ENCODE peak calls at places on chromosomes 1 and 21, in seven cellular contexts. One of them, this sample, is unnamed.
A peak's percentile ranks its signal among the peaks of the same experiment; 100 is the strongest.

GRCh38 chr1:172928412-172928811 is 122.3 kb downstream of the TNFSF18 start:
- DNase-seq in right atrium auricular region: no peak
- DNase-seq in colonic mucosa: no peak
- DNase-seq in H9: no peak
- DNase-seq in kidney: no peak
- DNase-seq in ovary: no peak
- DNase-seq in cardiac muscle cell: no peak
- DNase-seq in this sample: peak; percentile 91

GRCh38 chr21:32249551-32250280 is 29.1 kb downstream of the MIS18A start:
- DNase-seq in ovary: no peak
- DNase-seq in right atrium auricular region: no peak
- DNase-seq in colonic mucosa: no peak
- DNase-seq in kidney: no peak
- DNase-seq in H9: no peak
- DNase-seq in cardiac muscle cell: no peak
- DNase-seq in this sample: no peak

GRCh38 chr1:8423134-8423701 is 105.3 kb downstream of the SLC45A1 start:
- DNase-seq in colonic mucosa: no peak
- DNase-seq in kidney: peak; percentile 85
- DNase-seq in right atrium auricular region: no peak
- DNase-seq in H9: no peak
- DNase-seq in cardiac muscle cell: no peak
- DNase-seq in ovary: peak; percentile 44
- DNase-seq in this sample: no peak

GRCh38 chr1:213051127-213051880 is at the start of gene RPS6KC1:
- DNase-seq in right atrium auricular region: peak; percentile 71
- DNase-seq in ovary: peak; percentile 77
- DNase-seq in kidney: peak; percentile 94
- DNase-seq in H9: peak; percentile 82
- DNase-seq in colonic mucosa: peak; percentile 87
- DNase-seq in cardiac muscle cell: peak; percentile 86
- DNase-seq in this sample: peak; percentile 46

GRCh38 chr1:202005958-202006357 is 4.4 kb upstream of the ELF3 start:
- DNase-seq in colonic mucosa: no peak
- DNase-seq in right atrium auricular region: no peak
- DNase-seq in ovary: no peak
- DNase-seq in H9: no peak
- DNase-seq in kidney: no peak
- DNase-seq in cardiac muscle cell: peak; percentile 32
- DNase-seq in this sample: no peak

GRCh38 chr1:107829083-107829771 is 135.8 kb downstream of the VAV3 start:
- DNase-seq in H9: no peak
- DNase-seq in cardiac muscle cell: peak; percentile 65
- DNase-seq in colonic mucosa: no peak
- DNase-seq in right atrium auricular region: no peak
- DNase-seq in kidney: no peak
- DNase-seq in ovary: no peak
- DNase-seq in this sample: no peak

GRCh38 chr21:42459583-42460215 is 36.3 kb downstream of the RSPH1 start:
- DNase-seq in right atrium auricular region: no peak
- DNase-seq in H9: no peak
- DNase-seq in cardiac muscle cell: no peak
- DNase-seq in ovary: no peak
- DNase-seq in kidney: no peak
- DNase-seq in colonic mucosa: no peak
- DNase-seq in this sample: no peak

GRCh38 chr1:84689514-84690396 is 506 bp downstream of the SSX2IP start:
- DNase-seq in H9: peak; percentile 53
- DNase-seq in ovary: peak; percentile 63
- DNase-seq in kidney: peak; percentile 87
- DNase-seq in colonic mucosa: peak; percentile 51
- DNase-seq in cardiac muscle cell: peak; percentile 59
- DNase-seq in right atrium auricular region: peak; percentile 62
- DNase-seq in this sample: peak; percentile 36

GRCh38 chr1:150826299-150826698 is 18.2 kb upstream of the CTSK start:
- DNase-seq in ovary: no peak
- DNase-seq in colonic mucosa: no peak
- DNase-seq in cardiac muscle cell: no peak
- DNase-seq in H9: no peak
- DNase-seq in right atrium auricular region: no peak
- DNase-seq in kidney: no peak
- DNase-seq in this sample: no peak

GRCh38 chr1:64223329-64224151 is 20.1 kb downstream of the UBE2U start:
- DNase-seq in right atrium auricular region: no peak
- DNase-seq in colonic mucosa: no peak
- DNase-seq in ovary: no peak
- DNase-seq in H9: no peak
- DNase-seq in kidney: no peak
- DNase-seq in cardiac muscle cell: peak; percentile 80
- DNase-seq in this sample: peak; percentile 85

GRCh38 chr1:203425668-203425999 is 50.0 kb upstream of the PRELP start:
- DNase-seq in cardiac muscle cell: no peak
- DNase-seq in H9: no peak
- DNase-seq in colonic mucosa: no peak
- DNase-seq in kidney: no peak
- DNase-seq in ovary: no peak
- DNase-seq in right atrium auricular region: no peak
- DNase-seq in this sample: peak; percentile 31

GRCh38 chr1:203427451-203427850 is 48.2 kb upstream of the PRELP start:
- DNase-seq in cardiac muscle cell: no peak
- DNase-seq in colonic mucosa: no peak
- DNase-seq in H9: no peak
- DNase-seq in ovary: no peak
- DNase-seq in kidney: no peak
- DNase-seq in right atrium auricular region: no peak
- DNase-seq in this sample: no peak

GRCh38 chr1:203426870-203427269 is 48.7 kb upstream of the PRELP start:
- DNase-seq in colonic mucosa: peak; percentile 81
- DNase-seq in right atrium auricular region: no peak
- DNase-seq in ovary: no peak
- DNase-seq in kidney: no peak
- DNase-seq in H9: no peak
- DNase-seq in cardiac muscle cell: no peak
- DNase-seq in this sample: no peak

GRCh38 chr1:203426349-203426748 is 49.3 kb upstream of the PRELP start:
- DNase-seq in ovary: no peak
- DNase-seq in cardiac muscle cell: no peak
- DNase-seq in kidney: no peak
- DNase-seq in right atrium auricular region: no peak
- DNase-seq in H9: no peak
- DNase-seq in colonic mucosa: no peak
- DNase-seq in this sample: no peak

DNA sequence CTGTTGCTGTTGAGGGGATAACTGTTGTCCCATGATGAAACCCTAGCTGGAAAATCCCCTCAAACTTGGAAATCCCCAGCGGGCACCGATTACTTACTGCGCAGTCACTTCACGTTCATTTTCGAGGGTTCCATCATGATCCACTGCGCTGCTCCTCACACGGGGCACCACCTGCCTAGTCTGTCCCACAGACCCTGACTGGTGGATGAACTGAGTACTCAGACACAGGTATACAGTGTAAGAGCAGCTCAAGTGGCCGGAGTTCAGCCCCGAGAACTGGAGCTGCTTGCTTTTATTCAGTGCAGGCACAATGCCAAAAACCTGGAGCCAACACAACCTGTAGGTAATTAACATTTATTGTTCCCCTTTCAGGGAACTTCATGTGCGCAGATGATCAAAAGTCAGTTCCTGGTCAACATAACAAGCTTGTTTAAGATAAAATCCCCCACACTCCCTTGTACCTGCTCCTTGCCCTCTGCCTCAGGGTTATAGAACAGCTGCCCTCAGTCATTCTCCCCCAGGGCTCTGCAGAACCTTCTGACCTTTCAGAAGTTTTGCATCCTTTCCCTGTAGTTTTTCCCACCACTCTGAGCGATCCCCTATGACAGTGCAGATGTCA is 46.5 kb upstream of the PRELP start:
- DNase-seq in kidney: no peak
- DNase-seq in cardiac muscle cell: no peak
- DNase-seq in right atrium auricular region: no peak
- DNase-seq in ovary: no peak
- DNase-seq in H9: no peak
- DNase-seq in colonic mucosa: peak; percentile 83
- DNase-seq in this sample: no peak
- H3K27ac ChIP-seq in kidney: no peak overlapping the region
- H3K27ac ChIP-seq in cardiac muscle cell: no peak overlapping the region
- H3K27ac ChIP-seq in right atrium auricular region: no peak overlapping the region
- H3K27ac ChIP-seq in ovary: no peak overlapping the region
- H3K27ac ChIP-seq in H9: no peak overlapping the region
- H3K27ac ChIP-seq in colonic mucosa: peak overlapping the region; percentile 86
- H3K27ac ChIP-seq in this sample: no peak overlapping the region

GRCh38 chr1:113949007-113949406 is 19.9 kb downstream of the HIPK1 start:
- DNase-seq in colonic mucosa: no peak
- DNase-seq in right atrium auricular region: no peak
- DNase-seq in kidney: no peak
- DNase-seq in H9: no peak
- DNase-seq in cardiac muscle cell: no peak
- DNase-seq in ovary: no peak
- DNase-seq in this sample: no peak
- TF ChIP-seq CTCF in colonic mucosa: no peak
- TF ChIP-seq CTCF in right atrium auricular region: peak; percentile 13
- TF ChIP-seq CTCF in kidney: peak; percentile 6
- TF ChIP-seq CTCF in H9: peak; percentile 50
- TF ChIP-seq CTCF in cardiac muscle cell: peak; percentile 47
- TF ChIP-seq CTCF in ovary: no peak
- TF ChIP-seq CTCF in this sample: peak; percentile 49

GRCh38 chr1:94538243-94538827 is 3.2 kb downstream of the F3 start:
- DNase-seq in kidney: no peak
- DNase-seq in H9: no peak
- DNase-seq in cardiac muscle cell: no peak
- DNase-seq in ovary: no peak
- DNase-seq in right atrium auricular region: no peak
- DNase-seq in colonic mucosa: no peak
- DNase-seq in this sample: no peak
- H3K4me1 ChIP-seq in kidney: no peaks in the 10 kb centered on the region
- H3K4me1 ChIP-seq in H9: no peaks in the 10 kb centered on the region
- H3K4me1 ChIP-seq in cardiac muscle cell: peaks cover 3% of the 10 kb centered on the region
- H3K4me1 ChIP-seq in ovary: peaks cover 9% of the 10 kb centered on the region
- H3K4me1 ChIP-seq in right atrium auricular region: peaks cover 40% of the 10 kb centered on the region
- H3K4me1 ChIP-seq in colonic mucosa: no peaks in the 10 kb centered on the region
- H3K4me1 ChIP-seq in this sample: peaks cover 8% of the 10 kb centered on the region

GRCh38 chr1:9724706-9725476 is 73.4 kb downstream of the PIK3CD start:
- DNase-seq in H9: peak; percentile 89
- DNase-seq in cardiac muscle cell: peak; percentile 64
- DNase-seq in right atrium auricular region: no peak
- DNase-seq in colonic mucosa: peak; percentile 65
- DNase-seq in ovary: no peak
- DNase-seq in kidney: peak; percentile 79
- DNase-seq in this sample: no peak
- H3K27ac ChIP-seq in H9: no peak overlapping the region
- H3K27ac ChIP-seq in cardiac muscle cell: no peak overlapping the region
- H3K27ac ChIP-seq in right atrium auricular region: no peak overlapping the region
- H3K27ac ChIP-seq in colonic mucosa: no peak overlapping the region
- H3K27ac ChIP-seq in ovary: no peak overlapping the region
- H3K27ac ChIP-seq in kidney: no peak overlapping the region
- H3K27ac ChIP-seq in this sample: no peak overlapping the region

GRCh38 chr1:34977210-34977471 is 8.0 kb downstream of the TMEM35B start:
- DNase-seq in cardiac muscle cell: no peak
- DNase-seq in colonic mucosa: no peak
- DNase-seq in H9: no peak
- DNase-seq in kidney: peak; percentile 73
- DNase-seq in right atrium auricular region: no peak
- DNase-seq in ovary: no peak
- DNase-seq in this sample: no peak

GRCh38 chr1:34978926-34979325 is 6.2 kb downstream of the TMEM35B start:
- DNase-seq in right atrium auricular region: no peak
- DNase-seq in cardiac muscle cell: no peak
- DNase-seq in colonic mucosa: no peak
- DNase-seq in kidney: no peak
- DNase-seq in ovary: no peak
- DNase-seq in H9: no peak
- DNase-seq in this sample: no peak

GRCh38 chr1:34975312-34975711 is 9.8 kb downstream of the TMEM35B start:
- DNase-seq in right atrium auricular region: no peak
- DNase-seq in cardiac muscle cell: no peak
- DNase-seq in colonic mucosa: no peak
- DNase-seq in kidney: no peak
- DNase-seq in H9: no peak
- DNase-seq in ovary: no peak
- DNase-seq in this sample: no peak

GRCh38 chr1:34976384-34977209 is 8.6 kb downstream of the TMEM35B start:
- DNase-seq in ovary: no peak
- DNase-seq in cardiac muscle cell: no peak
- DNase-seq in kidney: no peak
- DNase-seq in colonic mucosa: no peak
- DNase-seq in right atrium auricular region: no peak
- DNase-seq in H9: peak; percentile 49
- DNase-seq in this sample: no peak

DNA sequence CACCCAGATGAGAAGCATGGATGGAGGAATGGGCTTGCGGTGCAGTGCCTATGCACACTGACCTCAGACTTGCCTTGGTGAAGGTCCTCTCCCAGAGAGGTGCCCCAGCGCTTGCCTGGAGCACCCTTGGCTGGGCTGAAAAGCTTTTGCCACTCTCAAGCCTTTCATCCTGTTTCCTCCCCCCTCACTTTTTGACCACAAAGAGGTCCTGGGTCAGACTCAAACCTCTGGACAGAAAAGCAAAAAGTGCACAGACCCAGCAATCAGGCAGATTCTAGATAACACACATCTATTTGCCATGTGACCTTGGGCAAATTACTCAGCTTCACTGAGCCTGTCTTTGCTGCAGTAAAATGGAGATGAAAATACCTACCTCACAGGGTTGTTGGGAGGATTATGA is 7.3 kb downstream of the TMEM35B start:
- DNase-seq in kidney: no peak
- DNase-seq in ovary: no peak
- DNase-seq in H9: no peak
- DNase-seq in colonic mucosa: no peak
- DNase-seq in right atrium auricular region: no peak
- DNase-seq in cardiac muscle cell: peak; percentile 12
- DNase-seq in this sample: no peak
- TF ChIP-seq CTCF in kidney: no peak
- TF ChIP-seq CTCF in ovary: no peak
- TF ChIP-seq CTCF in H9: no peak
- TF ChIP-seq CTCF in colonic mucosa: no peak
- TF ChIP-seq CTCF in right atrium auricular region: no peak
- TF ChIP-seq CTCF in cardiac muscle cell: no peak
- TF ChIP-seq CTCF in this sample: no peak

GRCh38 chr1:156467385-156467784 is 33.2 kb downstream of the MEF2D start:
- DNase-seq in kidney: no peak
- DNase-seq in colonic mucosa: no peak
- DNase-seq in H9: no peak
- DNase-seq in ovary: no peak
- DNase-seq in right atrium auricular region: no peak
- DNase-seq in cardiac muscle cell: no peak
- DNase-seq in this sample: no peak
- H3K4me1 ChIP-seq in kidney: peaks cover 7% of the 10 kb centered on the region
- H3K4me1 ChIP-seq in colonic mucosa: peaks cover 20% of the 10 kb centered on the region
- H3K4me1 ChIP-seq in H9: peaks cover 2% of the 10 kb centered on the region
- H3K4me1 ChIP-seq in ovary: peaks cover 22% of the 10 kb centered on the region
- H3K4me1 ChIP-seq in right atrium auricular region: peaks cover 68% of the 10 kb centered on the region
- H3K4me1 ChIP-seq in cardiac muscle cell: no peaks in the 10 kb centered on the region
- H3K4me1 ChIP-seq in this sample: peaks cover 18% of the 10 kb centered on the region

This sample was measured in foreskin keratinocyte.